ENCODE peak calls at places on chromosomes 12 and 14, in five cellular contexts. One of them, this sample, is unnamed.

GRCh38 chr12:40854669-40855068 is 162.4 kb downstream of the CNTN1 start:
- DNase-seq in dorsolateral prefrontal cortex: no peak
- DNase-seq in adrenal gland: no peak
- DNase-seq in astrocyte of the cerebellum: no peak
- DNase-seq in lower lobe of right lung: no peak
- DNase-seq in this sample: no peak

GRCh38 chr12:58452546-58452945 is 467.8 kb downstream of the LRIG3 start:
- DNase-seq in dorsolateral prefrontal cortex: no peak
- DNase-seq in astrocyte of the cerebellum: no peak
- DNase-seq in lower lobe of right lung: no peak
- DNase-seq in adrenal gland: no peak
- DNase-seq in this sample: no peak

GRCh38 chr14:23929131-23929530 is 24.4 kb upstream of the DHRS4 start:
- DNase-seq in adrenal gland: no peak
- DNase-seq in lower lobe of right lung: no peak
- DNase-seq in astrocyte of the cerebellum: no peak
- DNase-seq in dorsolateral prefrontal cortex: no peak
- DNase-seq in this sample: no peak

GRCh38 chr14:66070542-66071319 is 415.4 kb upstream of the CCDC196 start:
- DNase-seq in adrenal gland: peak; percentile 31
- DNase-seq in astrocyte of the cerebellum: no peak
- DNase-seq in lower lobe of right lung: no peak
- DNase-seq in dorsolateral prefrontal cortex: no peak
- DNase-seq in this sample: no peak

GRCh38 chr14:64215978-64216377 is 78.2 kb downstream of the ESR2 start:
- DNase-seq in lower lobe of right lung: no peak
- DNase-seq in dorsolateral prefrontal cortex: no peak
- DNase-seq in astrocyte of the cerebellum: no peak
- DNase-seq in adrenal gland: no peak
- DNase-seq in this sample: no peak

GRCh38 chr12:10617868-10618267 is 4.5 kb upstream of the MAGOHB start:
- DNase-seq in astrocyte of the cerebellum: no peak
- DNase-seq in lower lobe of right lung: no peak
- DNase-seq in adrenal gland: no peak
- DNase-seq in dorsolateral prefrontal cortex: no peak
- DNase-seq in this sample: no peak

GRCh38 chr12:120674172-120674571 is 12.8 kb upstream of the MLEC start:
- DNase-seq in dorsolateral prefrontal cortex: no peak
- DNase-seq in adrenal gland: no peak
- DNase-seq in lower lobe of right lung: no peak
- DNase-seq in astrocyte of the cerebellum: no peak
- DNase-seq in this sample: no peak

GRCh38 chr12:89470741-89471504 is 53.7 kb downstream of the GALNT4 start:
- DNase-seq in adrenal gland: no peak
- DNase-seq in lower lobe of right lung: no peak
- DNase-seq in astrocyte of the cerebellum: peak; percentile 31
- DNase-seq in dorsolateral prefrontal cortex: no peak
- DNase-seq in this sample: no peak

GRCh38 chr12:57694459-57695019 is 607 bp downstream of the OS9 start:
- DNase-seq in dorsolateral prefrontal cortex: no peak
- DNase-seq in astrocyte of the cerebellum: no peak
- DNase-seq in lower lobe of right lung: no peak
- DNase-seq in adrenal gland: no peak
- DNase-seq in this sample: no peak

GRCh38 chr12:98883231-98883630 is 238.1 kb downstream of the APAF1 start:
- DNase-seq in lower lobe of right lung: no peak
- DNase-seq in dorsolateral prefrontal cortex: no peak
- DNase-seq in astrocyte of the cerebellum: no peak
- DNase-seq in adrenal gland: no peak
- DNase-seq in this sample: no peak

GRCh38 chr14:43116341-43116740 is 1390.7 kb downstream of the FSCB start:
- DNase-seq in dorsolateral prefrontal cortex: no peak
- DNase-seq in astrocyte of the cerebellum: no peak
- DNase-seq in adrenal gland: no peak
- DNase-seq in lower lobe of right lung: no peak
- DNase-seq in this sample: peak; percentile 26

GRCh38 chr12:4215862-4216541 is 57.6 kb upstream of the CCND2 start:
- DNase-seq in astrocyte of the cerebellum: no peak
- DNase-seq in dorsolateral prefrontal cortex: no peak
- DNase-seq in lower lobe of right lung: no peak
- DNase-seq in adrenal gland: no peak
- DNase-seq in this sample: no peak

GRCh38 chr14:60622210-60622919 is 26.9 kb downstream of the SIX1 start:
- DNase-seq in adrenal gland: no peak
- DNase-seq in astrocyte of the cerebellum: peak; percentile 92
- DNase-seq in lower lobe of right lung: no peak
- DNase-seq in dorsolateral prefrontal cortex: no peak
- DNase-seq in this sample: no peak

GRCh38 chr14:95453713-95453980 is 62.8 kb downstream of the SYNE3 start:
- DNase-seq in lower lobe of right lung: no peak
- DNase-seq in astrocyte of the cerebellum: no peak
- DNase-seq in dorsolateral prefrontal cortex: no peak
- DNase-seq in adrenal gland: no peak
- DNase-seq in this sample: no peak

GRCh38 chr14:38255673-38256357 is at the start of gene CLEC14A:
- DNase-seq in adrenal gland: peak; percentile 29
- DNase-seq in lower lobe of right lung: peak; percentile 64
- DNase-seq in astrocyte of the cerebellum: no peak
- DNase-seq in dorsolateral prefrontal cortex: no peak
- DNase-seq in this sample: no peak

GRCh38 chr14:71606064-71606463 is 326.2 kb upstream of the RGS6 start:
- DNase-seq in adrenal gland: no peak
- DNase-seq in lower lobe of right lung: no peak
- DNase-seq in astrocyte of the cerebellum: no peak
- DNase-seq in dorsolateral prefrontal cortex: no peak
- DNase-seq in this sample: no peak

GRCh38 chr12:1297639-1298038 is 296.7 kb downstream of the FBXL14 start:
- DNase-seq in adrenal gland: no peak
- DNase-seq in astrocyte of the cerebellum: no peak
- DNase-seq in lower lobe of right lung: no peak
- DNase-seq in dorsolateral prefrontal cortex: no peak
- DNase-seq in this sample: no peak

GRCh38 chr12:59084758-59085383 is 164.6 kb upstream of the LRIG3 start:
- DNase-seq in lower lobe of right lung: no peak
- DNase-seq in adrenal gland: no peak
- DNase-seq in astrocyte of the cerebellum: peak; percentile 90
- DNase-seq in dorsolateral prefrontal cortex: no peak
- DNase-seq in this sample: no peak

GRCh38 chr14:96053600-96054381 is 14.6 kb downstream of the C14orf132 start:
- DNase-seq in astrocyte of the cerebellum: peak; percentile 99
- DNase-seq in adrenal gland: no peak
- DNase-seq in lower lobe of right lung: no peak
- DNase-seq in dorsolateral prefrontal cortex: peak; percentile 90
- DNase-seq in this sample: no peak

GRCh38 chr12:52130695-52131094 is 51.2 kb downstream of the SMIM41 start:
- DNase-seq in dorsolateral prefrontal cortex: no peak
- DNase-seq in adrenal gland: no peak
- DNase-seq in astrocyte of the cerebellum: no peak
- DNase-seq in lower lobe of right lung: no peak
- DNase-seq in this sample: no peak

GRCh38 chr12:7091660-7092228 is 501 bp downstream of the C1R start:
- DNase-seq in lower lobe of right lung: no peak
- DNase-seq in adrenal gland: peak; percentile 62
- DNase-seq in astrocyte of the cerebellum: no peak
- DNase-seq in dorsolateral prefrontal cortex: no peak
- DNase-seq in this sample: no peak

GRCh38 chr14:68173227-68173972 is 353.8 kb downstream of the RAD51B start:
- DNase-seq in astrocyte of the cerebellum: no peak
- DNase-seq in adrenal gland: no peak
- DNase-seq in dorsolateral prefrontal cortex: no peak
- DNase-seq in lower lobe of right lung: no peak
- DNase-seq in this sample: peak; percentile 84

GRCh38 chr12:98416845-98417244 is 98.5 kb upstream of the TMPO start:
- DNase-seq in adrenal gland: no peak
- DNase-seq in astrocyte of the cerebellum: no peak
- DNase-seq in lower lobe of right lung: no peak
- DNase-seq in dorsolateral prefrontal cortex: no peak
- DNase-seq in this sample: no peak

GRCh38 chr14:61514006-61514830 is 181.1 kb upstream of the HIF1A start:
- DNase-seq in astrocyte of the cerebellum: peak; percentile 49
- DNase-seq in adrenal gland: no peak
- DNase-seq in dorsolateral prefrontal cortex: no peak
- DNase-seq in lower lobe of right lung: no peak
- DNase-seq in this sample: no peak

GRCh38 chr14:100528962-100529560 is 58.2 kb downstream of the BEGAIN start:
- DNase-seq in dorsolateral prefrontal cortex: peak; percentile 14
- DNase-seq in adrenal gland: no peak
- DNase-seq in lower lobe of right lung: peak; percentile 37
- DNase-seq in astrocyte of the cerebellum: no peak
- DNase-seq in this sample: no peak

GRCh38 chr14:72611956-72612500 is 281.9 kb downstream of the DPF3 start:
- DNase-seq in dorsolateral prefrontal cortex: no peak
- DNase-seq in adrenal gland: no peak
- DNase-seq in astrocyte of the cerebellum: no peak
- DNase-seq in lower lobe of right lung: no peak
- DNase-seq in this sample: no peak

GRCh38 chr12:92055877-92056276 is 89.8 kb downstream of the BTG1 start:
- DNase-seq in lower lobe of right lung: no peak
- DNase-seq in adrenal gland: no peak
- DNase-seq in astrocyte of the cerebellum: no peak
- DNase-seq in dorsolateral prefrontal cortex: no peak
- DNase-seq in this sample: no peak

DNA sequence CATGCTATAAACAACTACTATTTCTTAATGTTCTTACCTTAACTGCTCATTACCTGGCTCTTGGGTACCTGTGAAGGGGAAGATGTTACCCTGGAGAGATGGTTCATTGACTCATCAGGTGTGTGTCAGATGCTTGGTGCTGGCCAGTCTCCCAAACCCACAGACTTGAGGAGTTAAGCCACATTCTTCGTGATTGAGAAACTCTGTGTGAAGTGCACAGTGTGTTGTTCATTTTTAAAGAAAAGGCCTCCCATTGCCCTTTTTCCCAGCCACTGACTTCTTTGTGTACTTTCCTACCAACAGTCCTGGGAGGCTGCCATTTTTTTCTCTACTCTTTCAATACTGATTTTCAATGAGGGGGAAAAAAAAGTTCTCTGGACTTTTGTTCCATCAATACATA is 3.2 kb downstream of the MGST1 start:
- DNase-seq in adrenal gland: peak; percentile 64
- DNase-seq in dorsolateral prefrontal cortex: no peak
- DNase-seq in astrocyte of the cerebellum: peak; percentile 94
- DNase-seq in lower lobe of right lung: peak; percentile 72
- DNase-seq in this sample: peak; percentile 86
- H3K4me3 ChIP-seq in adrenal gland: no peak overlapping the region
- H3K4me3 ChIP-seq in dorsolateral prefrontal cortex: peak overlapping the region; percentile 62
- H3K4me3 ChIP-seq in astrocyte of the cerebellum: no peak overlapping the region
- H3K4me3 ChIP-seq in lower lobe of right lung: peak overlapping the region; percentile 64
- H3K4me3 ChIP-seq in this sample: peak overlapping the region; percentile 18

GRCh38 chr14:39581474-39581873 is 149.2 kb upstream of the FBXO33 start:
- DNase-seq in astrocyte of the cerebellum: no peak
- DNase-seq in lower lobe of right lung: no peak
- DNase-seq in dorsolateral prefrontal cortex: no peak
- DNase-seq in adrenal gland: no peak
- DNase-seq in this sample: no peak
- H3K4me3 ChIP-seq in astrocyte of the cerebellum: no peak overlapping the region
- H3K4me3 ChIP-seq in lower lobe of right lung: no peak overlapping the region
- H3K4me3 ChIP-seq in dorsolateral prefrontal cortex: no peak overlapping the region
- H3K4me3 ChIP-seq in adrenal gland: no peak overlapping the region
- H3K4me3 ChIP-seq in this sample: no peak overlapping the region

GRCh38 chr12:100574262-100575074 is 984 bp downstream of the GAS2L3 start:
- DNase-seq in adrenal gland: peak; percentile 25
- DNase-seq in astrocyte of the cerebellum: peak; percentile 4
- DNase-seq in lower lobe of right lung: peak; percentile 49
- DNase-seq in dorsolateral prefrontal cortex: no peak
- DNase-seq in this sample: no peak

GRCh38 chr12:100573168-100573498 is 351 bp upstream of the GAS2L3 start:
- DNase-seq in lower lobe of right lung: no peak
- DNase-seq in adrenal gland: no peak
- DNase-seq in astrocyte of the cerebellum: no peak
- DNase-seq in dorsolateral prefrontal cortex: no peak
- DNase-seq in this sample: no peak

GRCh38 chr12:100572184-100572583 is 1.3 kb upstream of the GAS2L3 start:
- DNase-seq in adrenal gland: no peak
- DNase-seq in astrocyte of the cerebellum: no peak
- DNase-seq in lower lobe of right lung: no peak
- DNase-seq in dorsolateral prefrontal cortex: no peak
- DNase-seq in this sample: no peak

GRCh38 chr12:100576311-100577036 is 3.0 kb downstream of the GAS2L3 start:
- DNase-seq in lower lobe of right lung: no peak
- DNase-seq in astrocyte of the cerebellum: peak; percentile 18
- DNase-seq in dorsolateral prefrontal cortex: no peak
- DNase-seq in adrenal gland: no peak
- DNase-seq in this sample: no peak

DNA sequence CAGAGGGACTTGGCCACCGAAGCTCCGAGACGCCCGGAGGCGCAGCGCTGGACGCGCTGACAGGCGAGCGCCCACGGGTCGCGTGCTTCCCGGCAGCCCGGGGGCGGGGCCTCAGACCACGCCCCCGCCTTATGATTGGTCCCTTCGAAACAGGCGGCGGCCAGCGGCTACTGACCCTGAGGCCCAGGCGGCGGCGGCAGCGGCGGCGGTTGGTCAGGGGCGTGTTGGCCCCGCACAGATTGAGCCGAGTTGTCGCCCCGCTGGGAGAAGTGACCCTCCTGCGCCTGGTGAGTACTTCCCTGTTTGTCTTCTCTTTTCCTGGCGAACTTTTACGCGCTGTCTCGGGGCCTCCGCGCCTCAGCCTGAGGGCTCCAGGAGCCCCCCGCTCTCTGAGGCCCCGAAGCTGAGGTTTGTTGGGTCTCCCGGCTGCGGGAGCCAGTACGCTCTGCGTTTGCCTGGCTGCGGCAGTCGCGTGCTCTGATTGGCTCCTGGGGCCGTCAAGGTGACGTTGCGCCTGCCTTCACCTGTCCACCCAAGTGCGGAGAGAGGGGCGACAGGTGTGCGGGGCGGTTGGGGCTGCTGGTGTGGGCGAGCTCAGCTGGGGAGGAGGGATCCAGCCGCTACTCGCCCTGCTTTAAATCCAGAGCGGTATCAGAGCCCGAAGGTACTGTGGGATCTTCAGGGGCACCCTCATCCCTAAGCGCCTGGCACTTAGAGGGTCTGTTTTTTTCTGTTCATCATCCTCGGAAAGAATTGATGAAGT is at the start of gene GAS2L3:
- DNase-seq in adrenal gland: peak; percentile 91
- DNase-seq in dorsolateral prefrontal cortex: peak; percentile 88
- DNase-seq in astrocyte of the cerebellum: peak; percentile 38
- DNase-seq in lower lobe of right lung: peak; percentile 95
- DNase-seq in this sample: no peak
- H3K4me3 ChIP-seq in adrenal gland: peak within 1 kb of the TSS; percentile 7
- H3K4me3 ChIP-seq in dorsolateral prefrontal cortex: peak within 1 kb of the TSS; percentile 84
- H3K4me3 ChIP-seq in astrocyte of the cerebellum: peak within 1 kb of the TSS; percentile 81
- H3K4me3 ChIP-seq in lower lobe of right lung: peak within 1 kb of the TSS; percentile 80
- H3K4me3 ChIP-seq in this sample: peak within 1 kb of the TSS; percentile 89

GRCh38 chr14:91232631-91233030 is 11.9 kb downstream of the GPR68 start:
- DNase-seq in astrocyte of the cerebellum: no peak
- DNase-seq in lower lobe of right lung: no peak
- DNase-seq in dorsolateral prefrontal cortex: no peak
- DNase-seq in adrenal gland: no peak
- DNase-seq in this sample: no peak

GRCh38 chr14:91233936-91234790 is 10.3 kb downstream of the GPR68 start:
- DNase-seq in adrenal gland: peak; percentile 22
- DNase-seq in lower lobe of right lung: peak; percentile 56
- DNase-seq in dorsolateral prefrontal cortex: no peak
- DNase-seq in astrocyte of the cerebellum: no peak
- DNase-seq in this sample: no peak

GRCh38 chr14:91230363-91231035 is 14.0 kb downstream of the GPR68 start:
- DNase-seq in dorsolateral prefrontal cortex: no peak
- DNase-seq in lower lobe of right lung: no peak
- DNase-seq in astrocyte of the cerebellum: no peak
- DNase-seq in adrenal gland: no peak
- DNase-seq in this sample: no peak

GRCh38 chr14:91231446-91231845 is 13.1 kb downstream of the GPR68 start:
- DNase-seq in dorsolateral prefrontal cortex: no peak
- DNase-seq in adrenal gland: no peak
- DNase-seq in astrocyte of the cerebellum: no peak
- DNase-seq in lower lobe of right lung: no peak
- DNase-seq in this sample: no peak

GRCh38 chr14:91232052-91232451 is 12.5 kb downstream of the GPR68 start:
- DNase-seq in dorsolateral prefrontal cortex: no peak
- DNase-seq in adrenal gland: no peak
- DNase-seq in astrocyte of the cerebellum: no peak
- DNase-seq in lower lobe of right lung: no peak
- DNase-seq in this sample: no peak
- H3K4me3 ChIP-seq in dorsolateral prefrontal cortex: no peak overlapping the region
- H3K4me3 ChIP-seq in adrenal gland: no peak overlapping the region
- H3K4me3 ChIP-seq in astrocyte of the cerebellum: no peak overlapping the region
- H3K4me3 ChIP-seq in lower lobe of right lung: no peak overlapping the region
- H3K4me3 ChIP-seq in this sample: no peak overlapping the region

This sample was measured in epithelial cell of proximal tubule.